ENCODE peak calls at places on chromosomes 16 and 17, in seven cellular contexts. Y is left colon; I is CD8-positive, alpha-beta memory T cell; X is HCEC 1CT; V is H54; W is lower lobe of right lung; J is stimulated activated CD8-positive, alpha-beta memory T cell treated with anti-CD3 and anti-CD28 coated beads, Interleukin-15, amount 100 ng/mL, for 24 hours. T is an unnamed sample.

GRCh38 chr16:30741461-30741914 is 6.7 kb upstream of the PHKG2 start:
- DNase-seq in Y (peak), I (no peak), X (peak), V (peak), W (peak), J (no peak), T (peak)

GRCh38 chr17:47270946-47271705 is 17.5 kb downstream of the ITGB3 start:
- DNase-seq in Y (no peak), I (no peak), X (no peak), V (no peak), W (no peak), J (no peak), T (no peak)

GRCh38 chr16:89035698-89036570 is 57.7 kb upstream of the ACSF3 start:
- DNase-seq in Y (no peak), I (no peak), X (no peak), V (no peak), W (peak), J (no peak), T (no peak)

GRCh38 chr17:80614320-80614719 is 69.7 kb downstream of the RPTOR start:
- DNase-seq in Y (no peak), I (peak), X (no peak), V (no peak), W (no peak), J (no peak), T (no peak)

GRCh38 chr16:30602595-30603277 is 7.5 kb downstream of the ZNF689 start:
- DNase-seq in Y (no peak), I (no peak), X (peak), V (no peak), W (no peak), J (no peak), T (no peak)

GRCh38 chr16:66357523-66357928 is 9.0 kb upstream of the CDH5 start:
- DNase-seq in Y (no peak), I (peak), X (peak), V (peak), W (no peak), J (no peak), T (peak)

GRCh38 chr16:30122621-30123160 is 329 bp downstream of the MAPK3 start:
- DNase-seq in Y (peak), I (peak), X (no peak), V (no peak), W (no peak), J (no peak), T (no peak)

GRCh38 chr17:48618366-48618896 is 3.3 kb upstream of the HOXB8 start:
- DNase-seq in Y (peak), I (peak), X (peak), V (peak), W (peak), J (peak), T (peak)

GRCh38 chr16:88691129-88691813 is 5.0 kb upstream of the SNAI3 start:
- DNase-seq in Y (no peak), I (no peak), X (no peak), V (no peak), W (peak), J (no peak), T (no peak)

GRCh38 chr16:27245276-27246231 is 23.0 kb downstream of the NSMCE1 start:
- DNase-seq in Y (peak), I (no peak), X (peak), V (no peak), W (peak), J (no peak), T (no peak)

GRCh38 chr17:67582632-67583230 is 135.0 kb upstream of the NOL11 start:
- DNase-seq in Y (peak), I (no peak), X (no peak), V (no peak), W (no peak), J (no peak), T (no peak)

GRCh38 chr16:31477220-31478216 is 5.4 kb upstream of the SLC5A2 start:
- DNase-seq in Y (peak), I (peak), X (no peak), V (no peak), W (peak), J (no peak), T (no peak)

GRCh38 chr17:76544123-76544915 is 4.5 kb downstream of the PRCD start:
- DNase-seq in Y (no peak), I (no peak), X (no peak), V (no peak), W (no peak), J (no peak), T (no peak)

GRCh38 chr16:85329059-85329812 is 217.0 kb upstream of the CIBAR2 start:
- DNase-seq in Y (peak), I (no peak), X (no peak), V (peak), W (no peak), J (no peak), T (peak)

GRCh38 chr16:56263711-56264608 is 72.7 kb downstream of the GNAO1 start:
- DNase-seq in Y (no peak), I (no peak), X (no peak), V (no peak), W (no peak), J (no peak), T (no peak)

GRCh38 chr17:79482719-79483118 is 128.1 kb downstream of the RBFOX3 start:
- DNase-seq in Y (no peak), I (no peak), X (no peak), V (no peak), W (no peak), J (no peak), T (no peak)

GRCh38 chr17:41527076-41528023 is 758 bp downstream of the KRT19 start:
- DNase-seq in Y (peak), I (peak), X (no peak), V (no peak), W (peak), J (no peak), T (no peak)

GRCh38 chr16:89805136-89805905 is 11.1 kb downstream of the FANCA start:
- DNase-seq in Y (no peak), I (no peak), X (peak), V (no peak), W (no peak), J (no peak), T (no peak)

GRCh38 chr16:29961127-29961478 is 776 bp upstream of the TMEM219 start:
- DNase-seq in Y (no peak), I (no peak), X (no peak), V (no peak), W (no peak), J (no peak), T (no peak)

GRCh38 chr17:68509151-68510057 is 2.8 kb upstream of the PRKAR1A start:
- DNase-seq in Y (peak), I (no peak), X (no peak), V (no peak), W (peak), J (no peak), T (no peak)

GRCh38 chr16:81652798-81653505 is 126.1 kb upstream of the PLCG2 start:
- DNase-seq in Y (no peak), I (no peak), X (no peak), V (no peak), W (no peak), J (no peak), T (no peak)